ENCODE peak calls at places on chromosomes 12 and 14, in nine cellular contexts. R, B, H, P, U, N, X, A and G are unnamed samples.

GRCh38 chr12:92472198-92472597 is 230.6 kb upstream of the PLEKHG7 start:
- DNase-seq in N (no peak), H (no peak), U (no peak), R (peak), X (no peak), B (peak), P (peak), A (peak), G (no peak)

GRCh38 chr12:57840701-57841100 is 5.8 kb downstream of the CTDSP2 start:
- DNase-seq in R (no peak), U (no peak), B (peak), A (peak), N (peak), H (no peak), X (no peak), P (peak), G (no peak)

GRCh38 chr12:45893240-45893639 is 97.1 kb downstream of the SCAF11 start:
- DNase-seq in B (no peak), H (no peak), N (no peak), A (peak), R (no peak), X (no peak), P (peak), U (no peak), G (peak)

GRCh38 chr12:11826607-11827006 is 177.1 kb downstream of the ETV6 start:
- DNase-seq in H (no peak), N (no peak), A (no peak), P (no peak), X (no peak), B (no peak), U (no peak), R (no peak), G (no peak)

GRCh38 chr12:132275110-132275531 is 54.3 kb downstream of the GALNT9 start:
- DNase-seq in A (peak), R (peak), H (no peak), B (peak), X (peak), N (peak), U (peak), P (peak), G (no peak)

GRCh38 chr12:130879781-130880389 is 8.0 kb downstream of the RAN start:
- DNase-seq in P (no peak), R (no peak), X (no peak), H (no peak), A (no peak), N (no peak), B (no peak), U (peak), G (peak)

GRCh38 chr12:111202237-111202592 is 166.7 kb downstream of the PHETA1 start:
- DNase-seq in X (no peak), R (no peak), N (no peak), P (no peak), A (no peak), U (no peak), H (no peak), B (no peak), G (peak)

GRCh38 chr14:56005580-56006053 is 112.6 kb upstream of the PELI2 start:
- DNase-seq in U (no peak), X (peak), H (peak), A (peak), B (peak), N (peak), R (peak), P (no peak), G (no peak)

GRCh38 chr12:33670284-33670683 is 230.7 kb upstream of the SYT10 start:
- DNase-seq in H (no peak), U (no peak), B (no peak), A (no peak), N (no peak), X (no peak), P (no peak), R (no peak), G (no peak)

GRCh38 chr14:98370352-98370751 is 901.6 kb downstream of the BCL11B start:
- DNase-seq in R (no peak), H (no peak), P (no peak), U (no peak), B (no peak), N (no peak), X (no peak), A (no peak), G (no peak)

GRCh38 chr12:40016960-40017359 is 88.9 kb downstream of the SLC2A13 start:
- DNase-seq in X (peak), R (peak), P (peak), H (no peak), U (no peak), A (peak), N (peak), B (peak), G (no peak)

GRCh38 chr14:50060871-50061663 is 55.3 kb downstream of the VCPKMT start:
- DNase-seq in U (no peak), B (peak), R (peak), P (peak), A (peak), H (peak), X (peak), N (peak), G (peak)

DNA sequence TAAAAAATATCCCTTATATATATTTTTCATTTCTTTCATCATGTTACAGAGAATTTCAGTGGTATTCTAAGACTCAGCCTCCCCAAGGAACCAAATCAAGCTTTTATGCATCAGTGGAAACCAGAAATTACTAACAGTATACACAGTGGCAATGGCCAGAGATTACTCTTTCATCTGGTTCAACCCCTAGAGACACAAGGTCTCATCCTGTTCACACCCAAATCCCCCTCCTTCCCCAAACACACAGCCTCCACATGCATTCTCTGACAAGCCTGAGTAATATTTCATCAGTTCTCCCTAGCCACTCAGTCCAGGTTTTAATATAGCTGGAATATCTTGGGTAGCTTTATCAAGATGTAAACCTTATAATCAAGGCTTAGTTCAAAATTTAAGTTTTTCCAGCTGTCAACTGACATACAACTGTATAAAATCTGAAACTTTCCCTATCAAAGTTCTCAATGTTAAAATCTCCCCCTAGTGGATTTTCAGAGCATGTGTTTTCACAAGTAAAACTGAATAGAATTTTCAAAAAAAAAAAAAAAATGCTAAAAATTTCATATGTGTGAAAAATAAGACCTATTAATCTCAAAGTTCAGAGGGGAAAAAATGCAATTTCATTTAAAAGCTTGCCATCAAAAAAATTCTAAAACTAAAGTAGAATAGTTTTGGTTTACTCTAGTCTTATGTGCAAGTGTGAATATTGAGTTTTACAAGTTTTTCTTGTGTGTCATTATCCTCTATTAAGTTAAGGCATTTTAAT is 10.5 kb upstream of the SSTR1 start:
- DNase-seq in X (no peak), U (no peak), B (peak), A (peak), R (no peak), H (no peak), P (peak), N (peak), G (no peak)
- TF ChIP-seq CTCF in X (no peak), U (peak), B (peak), A (peak), R (peak), H (peak), P (no peak), N (peak), G (peak)

GRCh38 chr12:102848832-102849231 is 68.2 kb downstream of the PAH start:
- DNase-seq in R (no peak), X (no peak), B (no peak), U (no peak), P (no peak), A (no peak), H (no peak), N (no peak), G (peak)
- TF ChIP-seq CTCF in R (no peak), X (no peak), B (no peak), U (no peak), P (no peak), A (no peak), H (no peak), N (no peak), G (no peak)

GRCh38 chr14:44149597-44149996 is 357.5 kb downstream of the FSCB start:
- DNase-seq in X (no peak), N (peak), A (no peak), B (no peak), P (no peak), H (no peak), U (peak), R (no peak), G (peak)
- TF ChIP-seq CTCF in X (peak), N (peak), A (no peak), B (no peak), P (no peak), H (peak), U (peak), R (no peak), G (no peak)

DNA sequence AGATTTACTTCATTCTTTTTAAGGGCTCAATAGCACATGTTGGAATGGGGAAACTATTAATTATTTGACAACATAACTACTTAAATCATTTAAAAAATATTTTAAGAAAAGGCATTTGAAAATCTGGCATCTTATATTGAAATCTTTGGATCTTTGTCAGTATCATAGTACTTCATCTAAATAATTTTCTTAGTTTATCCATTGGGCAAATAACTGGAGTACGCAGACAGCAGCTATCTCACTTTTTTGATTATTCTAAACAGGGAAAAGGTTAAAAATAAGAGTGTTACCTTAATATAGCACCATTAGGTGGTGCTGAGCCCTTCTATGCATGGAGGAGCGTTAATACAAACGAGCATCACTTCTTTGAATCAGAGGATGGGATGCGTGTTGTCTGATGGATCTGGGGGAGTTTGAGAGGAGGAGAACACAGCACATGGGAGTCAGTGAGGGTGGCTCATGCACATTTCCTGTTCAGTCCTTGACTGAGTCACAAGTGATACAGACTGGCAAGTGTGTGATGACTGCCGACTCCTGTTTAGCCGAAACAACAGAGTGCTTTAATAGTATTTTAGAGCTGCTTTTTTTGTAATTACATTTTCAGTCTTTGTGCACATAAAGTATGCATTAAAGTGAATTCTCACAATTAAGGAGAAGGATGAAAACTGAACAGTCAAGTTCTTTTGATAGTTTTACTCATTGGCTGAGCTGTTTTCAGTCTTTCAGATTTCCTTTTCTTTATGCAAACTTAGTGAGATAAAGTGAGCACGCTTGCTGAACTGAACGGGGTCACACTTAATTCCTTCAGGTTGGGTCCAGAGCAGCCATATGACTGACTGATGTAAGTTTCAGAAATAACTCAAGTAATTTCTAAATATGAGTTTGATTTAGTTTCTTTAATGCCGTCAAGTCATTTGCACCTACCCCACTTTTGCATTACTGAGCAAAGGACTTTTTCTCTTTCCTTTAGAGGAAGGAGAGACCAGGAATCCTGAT is 92.7 kb downstream of the DIP2B start:
- DNase-seq in N (peak), A (peak), U (no peak), B (peak), H (no peak), R (peak), X (peak), P (peak), G (peak)
- TF ChIP-seq CTCF in N (peak), A (peak), U (no peak), B (peak), H (peak), R (no peak), X (peak), P (peak), G (no peak)

GRCh38 chr14:58574623-58575022 is 63.1 kb upstream of the DACT1 start:
- DNase-seq in R (no peak), N (peak), B (no peak), X (no peak), H (no peak), P (peak), A (no peak), U (no peak), G (no peak)
- TF ChIP-seq CTCF in R (no peak), N (peak), B (no peak), X (peak), H (no peak), P (peak), A (peak), U (no peak), G (no peak)

GRCh38 chr12:27523642-27524488 is at the start of gene PPFIBP1:
- DNase-seq in B (peak), R (peak), U (peak), A (peak), H (peak), N (peak), X (peak), P (peak), G (peak)
- TF ChIP-seq CTCF in B (peak), R (no peak), U (no peak), A (peak), H (peak), N (peak), X (peak), P (peak), G (no peak)

DNA sequence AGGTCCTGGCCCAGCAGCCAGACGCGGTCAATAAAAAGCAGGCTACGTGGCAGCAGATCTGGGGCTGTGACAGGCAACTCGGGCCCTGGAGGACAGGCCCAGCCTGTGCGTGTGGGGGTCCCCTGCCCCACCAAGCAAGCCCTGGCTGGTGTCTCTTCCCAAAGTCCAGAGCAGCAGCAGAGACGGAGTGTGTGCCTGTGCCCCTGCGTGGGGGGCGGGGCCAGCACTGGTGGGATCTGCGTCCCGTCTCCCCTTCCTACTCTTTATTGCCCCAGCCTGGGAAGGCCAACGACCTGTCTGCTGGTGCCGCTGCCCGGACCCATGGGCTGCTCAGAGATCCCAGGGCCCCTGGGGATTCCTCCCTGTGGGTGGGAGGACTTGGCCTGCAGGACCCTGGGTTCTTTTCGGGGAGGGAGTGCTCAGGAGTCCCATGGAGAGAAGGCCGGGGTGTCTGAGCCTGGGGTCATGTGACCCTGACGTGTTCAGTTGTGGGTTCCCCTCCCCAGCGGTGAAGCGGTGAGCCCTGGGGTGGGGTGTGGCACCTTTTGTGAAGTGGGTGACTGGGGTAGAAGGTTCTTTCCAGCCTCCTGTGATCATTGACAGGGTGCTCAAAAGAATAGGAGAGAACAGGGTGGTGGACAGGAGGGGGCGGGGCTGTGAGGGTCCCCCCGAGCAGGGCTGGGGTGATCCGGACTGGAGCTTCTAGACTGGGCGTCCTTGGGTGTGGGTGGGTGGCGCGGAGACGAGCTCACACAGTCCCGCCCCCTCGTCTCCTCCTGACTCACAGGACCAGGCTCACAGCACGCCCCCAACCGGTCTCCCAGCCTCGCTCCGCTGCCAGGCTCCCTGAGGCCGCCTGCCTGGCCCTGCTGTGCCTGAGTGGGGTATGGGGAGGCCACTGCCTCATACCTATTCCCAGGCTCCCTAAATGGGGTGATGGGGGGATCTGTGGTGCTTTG is 22.4 kb downstream of the ASPG start:
- DNase-seq in H (no peak), U (peak), A (no peak), P (no peak), X (no peak), B (no peak), R (no peak), N (no peak), G (no peak)
- TF ChIP-seq CTCF in H (no peak), U (no peak), A (no peak), P (no peak), X (no peak), B (no peak), R (no peak), N (no peak), G (no peak)

GRCh38 chr14:21723431-21724045 is 49.9 kb upstream of the OR4E1 start:
- DNase-seq in H (no peak), A (no peak), R (no peak), U (peak), B (no peak), N (no peak), X (no peak), P (peak), G (peak)
- TF ChIP-seq CTCF in H (no peak), A (peak), R (no peak), U (peak), B (peak), N (peak), X (peak), P (peak), G (peak)

DNA sequence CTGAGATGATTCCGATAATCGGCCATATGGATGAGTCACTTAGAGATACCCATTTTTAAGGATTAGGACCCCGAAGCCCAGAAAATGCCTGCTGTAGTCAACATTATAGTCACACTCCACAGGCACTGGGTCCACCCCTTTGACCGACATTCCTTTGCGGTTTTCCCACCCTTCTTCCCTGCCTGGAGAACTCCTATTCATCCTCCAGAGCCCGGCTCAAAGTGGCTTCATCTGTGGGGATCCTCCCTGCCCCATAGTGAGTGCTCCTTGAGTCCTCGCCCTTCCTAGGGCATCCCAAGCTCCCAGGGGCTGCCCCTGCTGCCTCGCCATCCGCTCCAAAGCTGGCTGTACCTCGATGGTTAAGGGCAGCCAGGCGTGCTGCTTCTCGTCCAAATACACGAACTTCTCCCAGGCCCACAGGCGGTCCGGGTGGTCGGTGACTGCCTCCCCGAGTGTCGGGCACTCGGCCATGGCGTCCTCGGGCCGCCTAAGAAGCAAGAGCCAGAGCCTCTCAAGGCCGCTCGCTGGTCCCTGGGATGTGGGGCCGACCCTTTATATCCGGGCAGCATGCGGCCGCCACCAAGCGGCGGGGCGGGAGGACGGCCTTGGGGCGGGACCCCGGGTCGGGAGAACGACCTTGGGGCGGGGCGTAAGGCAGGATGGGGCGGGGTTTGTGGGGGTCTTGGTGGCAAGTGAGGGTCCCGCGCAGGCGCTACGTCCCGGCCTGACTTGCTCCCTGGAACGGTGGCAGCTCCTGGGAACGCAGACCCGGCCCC is at the start of gene TCL1A:
- DNase-seq in X (no peak), A (no peak), R (no peak), B (no peak), P (no peak), H (no peak), U (no peak), N (no peak), G (no peak)
- TF ChIP-seq CTCF in X (no peak), A (no peak), R (no peak), B (no peak), P (no peak), H (no peak), U (no peak), N (no peak), G (no peak)

GRCh38 chr12:54160050-54160449 is 28.7 kb downstream of the SMUG1 start:
- DNase-seq in N (no peak), R (no peak), A (no peak), P (no peak), U (no peak), H (no peak), B (no peak), X (no peak), G (no peak)

GRCh38 chr12:54159549-54159948 is 29.2 kb downstream of the SMUG1 start:
- DNase-seq in N (no peak), U (no peak), R (no peak), B (no peak), P (no peak), H (no peak), A (no peak), X (no peak), G (no peak)

GRCh38 chr12:54160807-54161480 is 27.8 kb downstream of the SMUG1 start:
- DNase-seq in N (no peak), R (no peak), P (no peak), X (no peak), H (no peak), A (no peak), B (no peak), U (peak), G (no peak)

GRCh38 chr12:54158581-54158980 is 30.2 kb downstream of the SMUG1 start:
- DNase-seq in R (no peak), P (no peak), U (no peak), H (no peak), N (no peak), A (no peak), X (no peak), B (no peak), G (no peak)

GRCh38 chr12:54159140-54159539 is 29.6 kb downstream of the SMUG1 start:
- DNase-seq in P (peak), H (no peak), N (no peak), R (no peak), X (no peak), A (no peak), B (no peak), U (peak), G (peak)
- TF ChIP-seq CTCF in P (no peak), H (no peak), N (no peak), R (no peak), X (no peak), A (no peak), B (no peak), U (no peak), G (no peak)